ENCODE peak calls at places on chromosomes 3 and 15, in ten cellular contexts. E is IMR-90, T is GM03348, L is NCI-H1417 treated with DMSO at 0.1 percent for 48 hours, Z is endothelial cell, U is HT1080, R is left colon, A is WTC11, M is HEK293T, K is cardiac muscle cell. X is an unnamed sample.

GRCh38 chr3:149163066-149163465 is 33.6 kb downstream of the HPS3 start:
- DNase-seq in U (no peak), Z (no peak), K (no peak), M (no peak), R (no peak), T (no peak), L (no peak), A (no peak), E (no peak), X (no peak)

GRCh38 chr15:67400890-67401289 is 120.0 kb upstream of the C15orf61 start:
- DNase-seq in M (no peak), R (no peak), K (no peak), Z (no peak), E (no peak), L (no peak), T (no peak), U (no peak), A (no peak), X (no peak)

GRCh38 chr3:12423918-12424634 is 60.2 kb upstream of the TSEN2 start:
- DNase-seq in A (no peak), K (peak; percentile 17), L (no peak), U (peak; percentile 51), E (peak; percentile 58), T (no peak), M (no peak), R (no peak), Z (no peak), X (peak; percentile 81)

GRCh38 chr3:170524072-170524471 is 61.8 kb downstream of the SLC7A14 start:
- DNase-seq in K (no peak), A (no peak), Z (no peak), U (no peak), R (no peak), M (no peak), L (no peak), T (no peak), E (peak; percentile 61), X (peak; percentile 34)

GRCh38 chr3:58028902-58029301 is 20.7 kb downstream of the FLNB start:
- DNase-seq in T (no peak), K (no peak), M (no peak), R (no peak), E (no peak), U (no peak), L (no peak), Z (no peak), A (no peak), X (no peak)

GRCh38 chr15:80970658-80971057 is 19.0 kb downstream of the MESD start:
- DNase-seq in E (no peak), A (no peak), K (no peak), L (no peak), R (no peak), U (no peak), Z (no peak), M (no peak), T (no peak), X (no peak)

GRCh38 chr15:67039349-67040075 is 25.9 kb upstream of the SMAD3 start:
- DNase-seq in A (peak; percentile 63), E (no peak), R (no peak), M (no peak), Z (no peak), L (no peak), T (no peak), U (no peak), K (peak; percentile 44), X (no peak)

GRCh38 chr15:33500432-33500831 is 189.7 kb downstream of the RYR3 start:
- DNase-seq in Z (no peak), M (no peak), E (no peak), U (no peak), T (no peak), A (no peak), L (no peak), K (no peak), R (no peak), X (no peak)

GRCh38 chr3:13282528-13282985 is 137.6 kb downstream of the NUP210 start:
- DNase-seq in K (peak; percentile 64), E (no peak), M (peak; percentile 63), L (no peak), T (no peak), A (peak; percentile 48), Z (no peak), R (no peak), U (no peak), X (no peak)

GRCh38 chr15:81893182-81893833 is 152.5 kb downstream of the MEX3B start:
- DNase-seq in L (no peak), M (no peak), A (no peak), K (no peak), Z (no peak), T (no peak), R (no peak), U (no peak), E (no peak), X (no peak)

GRCh38 chr15:68054658-68055223 is 626 bp downstream of the PIAS1 start:
- DNase-seq in Z (peak; percentile 81), A (peak; percentile 82), U (no peak), R (peak; percentile 64), E (peak; percentile 21), L (no peak), M (peak; percentile 71), T (peak; percentile 63), K (peak; percentile 88), X (peak; percentile 11)

GRCh38 chr3:138019288-138020069 is 9.5 kb downstream of the CLDN18 start:
- DNase-seq in R (no peak), L (no peak), U (no peak), Z (no peak), T (no peak), K (no peak), A (no peak), E (no peak), M (no peak), X (no peak)

GRCh38 chr3:31543375-31543774 is 10.7 kb downstream of the STT3B start:
- DNase-seq in M (no peak), L (no peak), U (no peak), E (peak; percentile 17), Z (no peak), T (peak; percentile 16), R (no peak), A (no peak), K (no peak), X (peak; percentile 62)

GRCh38 chr15:34837246-34838016 is 42.1 kb upstream of the ACTC1 start:
- DNase-seq in A (no peak), R (no peak), K (no peak), L (no peak), T (peak; percentile 72), Z (no peak), U (peak; percentile 92), M (no peak), E (peak; percentile 95), X (peak; percentile 81)

GRCh38 chr15:43893956-43894355 is 67.2 kb downstream of the WDR76 start:
- DNase-seq in E (no peak), R (no peak), A (no peak), M (no peak), K (peak; percentile 45), L (no peak), U (no peak), T (no peak), Z (no peak), X (no peak)

GRCh38 chr3:59935025-59935424 is 885.2 kb upstream of the CFAP20DC start:
- DNase-seq in Z (no peak), T (no peak), E (no peak), L (no peak), M (no peak), A (no peak), R (no peak), U (no peak), K (no peak), X (no peak)

GRCh38 chr3:137612293-137612692 is 151.8 kb upstream of the SOX14 start:
- DNase-seq in K (peak; percentile 1), M (no peak), E (no peak), R (no peak), Z (peak; percentile 47), T (no peak), A (peak; percentile 18), U (peak; percentile 7), L (no peak), X (no peak)

GRCh38 chr15:28086175-28086703 is 12.9 kb downstream of the OCA2 start:
- DNase-seq in E (peak; percentile 46), Z (peak; percentile 68), K (peak; percentile 66), T (peak; percentile 87), M (peak; percentile 60), R (peak; percentile 50), A (peak; percentile 71), U (peak; percentile 42), L (no peak), X (peak; percentile 52)

GRCh38 chr3:176159796-176160195 is 1037.5 kb downstream of the TBL1XR1 start:
- DNase-seq in Z (no peak), L (no peak), T (no peak), M (no peak), A (no peak), E (peak; percentile 28), U (peak; percentile 41), K (no peak), R (no peak), X (no peak)

GRCh38 chr3:13500133-13500885 is 20.2 kb downstream of the HDAC11 start:
- DNase-seq in L (no peak), Z (peak; percentile 64), E (no peak), R (no peak), K (peak; percentile 56), T (peak; percentile 74), M (peak; percentile 61), U (no peak), A (peak; percentile 75), X (no peak)

GRCh38 chr15:27797765-27798164 is 301.4 kb downstream of the OCA2 start:
- DNase-seq in M (no peak), L (peak; percentile 15), U (no peak), Z (no peak), K (no peak), R (no peak), E (no peak), A (no peak), T (no peak), X (no peak)

GRCh38 chr15:72991026-72991425 is 61.2 kb upstream of the NEO1 start:
- DNase-seq in M (no peak), L (no peak), K (no peak), U (no peak), E (peak; percentile 40), T (no peak), R (no peak), Z (no peak), A (no peak), X (peak; percentile 55)

GRCh38 chr3:196996454-196997265 is 28.0 kb upstream of the PIGZ start:
- DNase-seq in L (no peak), E (no peak), M (no peak), A (no peak), R (peak; percentile 5), T (no peak), U (no peak), Z (no peak), K (no peak), X (no peak)

GRCh38 chr3:125958511-125959316 is 10.3 kb upstream of the ROPN1B start:
- DNase-seq in U (no peak), A (peak; percentile 42), R (no peak), K (no peak), M (no peak), L (no peak), T (no peak), Z (no peak), E (no peak), X (no peak)

GRCh38 chr15:70420421-70421196 is 322.9 kb upstream of the TLE3 start:
- DNase-seq in A (peak; percentile 49), E (no peak), Z (no peak), T (no peak), R (no peak), L (no peak), K (peak; percentile 36), M (peak; percentile 74), U (no peak), X (no peak)

GRCh38 chr15:92020765-92021164 is 167.3 kb downstream of the SLCO3A1 start:
- DNase-seq in E (peak; percentile 55), Z (no peak), K (no peak), M (no peak), L (no peak), U (no peak), T (peak; percentile 72), A (no peak), R (no peak), X (peak; percentile 49)

GRCh38 chr3:139248593-139249255 is 95.1 kb upstream of the MRPS22 start:
- DNase-seq in E (no peak), A (no peak), K (no peak), T (no peak), R (no peak), M (no peak), L (no peak), Z (no peak), U (no peak), X (no peak)

GRCh38 chr15:74955796-74956647 is 550 bp downstream of the RPP25 start:
- DNase-seq in A (peak; percentile 71), Z (peak; percentile 73), M (peak; percentile 42), K (peak; percentile 77), T (peak; percentile 56), L (peak; percentile 16), U (no peak), E (peak; percentile 26), R (peak; percentile 79), X (peak; percentile 64)